ENCODE peak calls at places on chromosomes 7 and 10, in four cellular contexts. One of them, this sample, is unnamed.

GRCh38 chr10:58220769-58221448 is 46.8 kb downstream of the IPMK start:
- DNase-seq in GM12878: no peak
- DNase-seq in K562: no peak
- DNase-seq in HepG2: no peak
- DNase-seq in this sample: no peak

GRCh38 chr10:62231371-62231770 is 37.3 kb downstream of the RTKN2 start:
- DNase-seq in HepG2: peak; percentile 6
- DNase-seq in K562: no peak
- DNase-seq in GM12878: no peak
- DNase-seq in this sample: no peak

GRCh38 chr10:103502849-103503660 is 9.6 kb downstream of the NEURL1 start:
- DNase-seq in GM12878: no peak
- DNase-seq in K562: no peak
- DNase-seq in HepG2: no peak
- DNase-seq in this sample: no peak

GRCh38 chr10:8985651-8986050 is 931.2 kb downstream of the GATA3 start:
- DNase-seq in HepG2: no peak
- DNase-seq in GM12878: no peak
- DNase-seq in K562: no peak
- DNase-seq in this sample: no peak

GRCh38 chr10:42975558-42976352 is 101.1 kb upstream of the RET start:
- DNase-seq in GM12878: no peak
- DNase-seq in K562: peak; percentile 39
- DNase-seq in HepG2: peak; percentile 20
- DNase-seq in this sample: peak; percentile 18

GRCh38 chr7:522071-522937 is 2.7 kb upstream of the PDGFA start:
- DNase-seq in GM12878: peak; percentile 31
- DNase-seq in K562: peak; percentile 66
- DNase-seq in HepG2: no peak
- DNase-seq in this sample: peak; percentile 42

GRCh38 chr10:58674260-58674659 is 161.6 kb downstream of the BICC1 start:
- DNase-seq in K562: no peak
- DNase-seq in HepG2: no peak
- DNase-seq in GM12878: no peak
- DNase-seq in this sample: no peak

GRCh38 chr10:75743231-75743864 is 311.9 kb downstream of the LRMDA start:
- DNase-seq in GM12878: no peak
- DNase-seq in K562: no peak
- DNase-seq in HepG2: peak; percentile 51
- DNase-seq in this sample: no peak

GRCh38 chr10:121678631-121679174 is 80.5 kb upstream of the FGFR2 start:
- DNase-seq in HepG2: no peak
- DNase-seq in K562: no peak
- DNase-seq in GM12878: peak; percentile 16
- DNase-seq in this sample: no peak

GRCh38 chr7:143458263-143458662 is 15.0 kb downstream of the TAS2R60 start:
- DNase-seq in K562: no peak
- DNase-seq in GM12878: no peak
- DNase-seq in HepG2: no peak
- DNase-seq in this sample: no peak

GRCh38 chr10:119521443-119522204 is 20.9 kb downstream of the RGS10 start:
- DNase-seq in HepG2: peak; percentile 76
- DNase-seq in K562: no peak
- DNase-seq in GM12878: no peak
- DNase-seq in this sample: no peak

GRCh38 chr10:103244663-103245271 is 920 bp upstream of the RPEL1 start:
- DNase-seq in HepG2: peak; percentile 76
- DNase-seq in K562: peak; percentile 75
- DNase-seq in GM12878: peak; percentile 47
- DNase-seq in this sample: peak; percentile 82

DNA sequence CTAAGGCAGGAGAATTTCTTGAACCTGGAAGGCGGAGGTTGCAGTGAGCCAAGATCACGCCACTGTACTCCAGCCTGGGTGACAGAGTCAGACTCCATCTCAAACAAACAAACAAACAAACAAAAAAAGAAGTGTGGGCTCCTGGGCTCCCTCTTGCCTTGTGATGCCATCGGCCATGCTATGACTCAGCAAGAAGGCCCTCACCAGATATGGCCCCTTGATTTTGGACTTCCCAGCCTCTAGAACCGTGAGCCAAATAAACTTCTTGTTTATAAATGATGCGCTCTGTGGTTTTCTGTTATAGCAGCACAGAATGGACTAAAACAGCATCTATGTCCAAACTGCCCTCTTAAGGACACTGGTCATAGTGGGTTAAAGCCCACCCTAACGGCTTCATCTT is 29.9 kb upstream of the RHEB start:
- DNase-seq in GM12878: no peak
- DNase-seq in K562: no peak
- DNase-seq in HepG2: no peak
- DNase-seq in this sample: no peak
- TF ChIP-seq TCF7 in GM12878: no peak
- TF ChIP-seq TCF7 in K562: no peak
- TF ChIP-seq TCF7 in HepG2: no peak
- TF ChIP-seq TCF7 in this sample: no peak

GRCh38 chr10:70505908-70506307 is 27.3 kb downstream of the PALD1 start:
- DNase-seq in HepG2: no peak
- DNase-seq in K562: no peak
- DNase-seq in GM12878: no peak
- DNase-seq in this sample: no peak

GRCh38 chr10:70509376-70509775 is 30.8 kb downstream of the PALD1 start:
- DNase-seq in K562: no peak
- DNase-seq in HepG2: no peak
- DNase-seq in GM12878: no peak
- DNase-seq in this sample: no peak

GRCh38 chr10:70510904-70511303 is 32.3 kb downstream of the PALD1 start:
- DNase-seq in GM12878: no peak
- DNase-seq in HepG2: no peak
- DNase-seq in K562: no peak
- DNase-seq in this sample: no peak

GRCh38 chr10:70510453-70510852 is 31.9 kb downstream of the PALD1 start:
- DNase-seq in K562: no peak
- DNase-seq in GM12878: no peak
- DNase-seq in HepG2: no peak
- DNase-seq in this sample: no peak

DNA sequence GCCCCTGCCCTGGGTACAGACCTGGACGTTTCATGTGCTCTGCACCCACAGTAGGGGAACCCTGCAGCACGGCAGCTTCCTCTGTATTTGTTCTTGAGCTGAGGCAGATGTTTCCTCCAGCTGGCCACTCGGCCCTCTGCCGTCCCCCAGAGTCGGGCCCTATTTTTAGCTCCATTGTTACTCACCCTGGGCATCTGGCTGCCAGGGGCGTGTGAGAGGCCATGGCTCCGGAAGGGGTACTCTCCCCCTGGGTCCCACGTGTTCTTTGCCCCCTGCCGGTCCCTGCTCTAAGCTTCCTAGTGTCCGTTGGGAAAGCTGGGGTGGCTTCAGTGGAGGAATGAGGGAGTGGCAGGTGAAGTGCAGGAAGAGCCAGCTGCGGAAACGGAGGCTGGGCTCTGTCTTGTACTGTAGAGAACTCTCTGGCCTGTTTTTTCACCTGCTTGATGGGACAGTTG is 30.4 kb downstream of the PALD1 start:
- DNase-seq in K562: no peak
- DNase-seq in HepG2: no peak
- DNase-seq in GM12878: no peak
- DNase-seq in this sample: peak; percentile 26
- TF ChIP-seq CREB1 in K562: no peak
- TF ChIP-seq CREB1 in HepG2: no peak
- TF ChIP-seq CREB1 in GM12878: no peak
- TF ChIP-seq CREB1 in this sample: no peak

DNA sequence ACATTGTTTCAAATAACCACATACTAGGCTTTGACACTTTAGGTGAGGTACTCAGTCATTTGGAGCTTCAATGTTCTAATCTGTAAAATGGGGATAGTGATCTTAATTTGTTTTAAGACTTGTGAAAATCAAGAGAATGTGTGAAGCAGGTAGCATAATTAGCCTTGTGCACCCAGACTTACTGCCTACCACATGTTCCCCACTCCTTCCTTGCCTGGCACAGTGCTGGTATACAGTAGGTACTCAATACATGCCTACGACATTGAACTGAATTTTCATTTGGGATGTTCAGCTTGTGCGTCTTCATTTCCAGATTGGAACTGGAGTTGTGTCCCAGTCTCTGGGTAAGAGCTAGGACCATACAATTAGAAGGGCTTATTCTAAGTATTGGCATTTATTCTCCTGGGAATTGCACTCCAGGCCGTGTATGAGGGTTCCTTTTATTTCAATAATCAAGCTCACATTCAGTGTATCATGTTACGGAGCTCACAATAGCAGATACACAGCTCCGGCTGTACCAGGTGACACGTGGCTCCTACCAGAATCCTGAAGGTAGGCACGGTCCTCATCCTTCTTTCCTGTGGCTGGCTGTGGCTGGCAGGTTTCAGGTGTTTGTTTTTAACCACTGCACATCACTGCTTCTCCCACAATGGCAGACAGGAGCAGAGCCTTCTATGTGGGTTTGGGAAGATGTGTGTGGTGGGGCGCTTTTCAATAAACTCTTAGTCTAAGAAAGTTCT is 109.4 kb upstream of the PDCD4 start:
- DNase-seq in GM12878: no peak
- DNase-seq in K562: no peak
- DNase-seq in HepG2: no peak
- DNase-seq in this sample: no peak
- TF ChIP-seq TCF7 in GM12878: no peak
- TF ChIP-seq TCF7 in K562: no peak
- TF ChIP-seq TCF7 in HepG2: no peak
- TF ChIP-seq TCF7 in this sample: no peak

DNA sequence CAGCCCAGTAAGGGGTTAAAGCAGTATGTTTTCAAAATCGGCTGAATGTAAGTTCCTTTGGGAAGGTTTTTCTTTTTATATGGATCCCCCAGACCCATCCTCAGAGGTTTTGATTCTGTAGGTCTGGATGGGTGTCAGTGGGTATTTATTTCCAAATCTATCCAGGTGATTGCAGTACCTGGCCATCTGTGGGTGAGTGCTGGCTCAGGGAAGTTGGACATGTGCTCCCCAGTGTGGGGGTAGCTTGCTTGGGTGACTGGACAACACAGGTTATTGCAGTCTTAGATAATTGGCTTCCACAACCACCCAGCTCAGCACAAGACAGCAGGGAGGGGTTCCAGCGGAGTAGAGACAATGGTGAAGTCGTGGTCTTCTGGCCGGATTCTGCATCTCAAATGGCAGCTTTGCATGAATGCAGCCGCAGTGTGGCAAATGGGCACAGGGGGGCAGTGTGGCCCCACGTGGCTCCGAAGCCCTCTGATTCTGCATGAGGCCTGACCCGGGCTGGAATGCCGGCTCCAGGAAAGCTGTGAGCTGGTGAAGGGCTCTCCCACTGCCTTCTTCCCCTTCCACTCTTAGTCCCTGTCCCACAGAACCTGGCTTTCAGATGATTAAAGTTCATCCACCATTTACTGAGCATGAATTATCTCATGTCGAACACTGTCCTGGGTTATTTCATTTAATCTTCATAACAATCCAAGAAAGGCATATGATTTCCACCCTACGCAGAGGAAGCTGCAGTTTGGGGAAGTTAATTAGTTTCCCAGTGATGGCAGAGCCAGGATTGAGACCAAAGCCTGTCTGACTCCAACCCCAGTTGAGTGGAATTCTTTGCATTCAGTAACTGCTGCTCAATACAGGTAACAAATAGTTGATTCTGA is 64.5 kb upstream of the SYPL1 start:
- DNase-seq in GM12878: no peak
- DNase-seq in K562: peak; percentile 92
- DNase-seq in HepG2: peak; percentile 44
- DNase-seq in this sample: peak; percentile 94
- TF ChIP-seq CREB1 in GM12878: no peak
- TF ChIP-seq CREB1 in K562: peak; percentile 16
- TF ChIP-seq CREB1 in HepG2: no peak
- TF ChIP-seq CREB1 in this sample: no peak

GRCh38 chr10:132387723-132388210 is 9.2 kb upstream of the PWWP2B start:
- DNase-seq in K562: peak; percentile 89
- DNase-seq in HepG2: peak; percentile 29
- DNase-seq in GM12878: no peak
- DNase-seq in this sample: peak; percentile 86
- TF ChIP-seq TCF7 in K562: no peak
- TF ChIP-seq TCF7 in HepG2: no peak
- TF ChIP-seq TCF7 in GM12878: no peak
- TF ChIP-seq TCF7 in this sample: no peak

GRCh38 chr10:96832721-96833219 is 672 bp downstream of the LCOR start:
- DNase-seq in GM12878: no peak
- DNase-seq in K562: no peak
- DNase-seq in HepG2: peak; percentile 58
- DNase-seq in this sample: peak; percentile 71

GRCh38 chr10:96834121-96834520 is 2.0 kb downstream of the LCOR start:
- DNase-seq in K562: no peak
- DNase-seq in GM12878: no peak
- DNase-seq in HepG2: no peak
- DNase-seq in this sample: no peak

GRCh38 chr10:96831200-96831866 is 765 bp upstream of the LCOR start:
- DNase-seq in HepG2: no peak
- DNase-seq in K562: no peak
- DNase-seq in GM12878: no peak
- DNase-seq in this sample: no peak

GRCh38 chr10:96831867-96832720 is at the start of gene LCOR:
- DNase-seq in GM12878: no peak
- DNase-seq in HepG2: peak; percentile 71
- DNase-seq in K562: peak; percentile 85
- DNase-seq in this sample: peak; percentile 81

GRCh38 chr10:96833220-96834001 is 1.3 kb downstream of the LCOR start:
- DNase-seq in HepG2: peak; percentile 59
- DNase-seq in K562: no peak
- DNase-seq in GM12878: no peak
- DNase-seq in this sample: peak; percentile 37
- TF ChIP-seq CREB1 in HepG2: no peak
- TF ChIP-seq CREB1 in K562: no peak
- TF ChIP-seq CREB1 in GM12878: no peak
- TF ChIP-seq CREB1 in this sample: no peak